ENCODE peak calls at places on chromosomes 1 and 21, in six cellular contexts. One of them, this sample, is unnamed.

GRCh38 chr21:43303240-43304178 is 123.4 kb downstream of the SIK1 start:
- DNase-seq in iris pigment epithelial cell: no peak
- DNase-seq in MV-4-11: no peak
- DNase-seq in KG1: no peak
- DNase-seq in immature natural killer cell: no peak
- DNase-seq in activated effector memory CD4-positive, alpha-beta T cell treated with Interleukin-2 at 50 U/mL for 16 hours: no peak
- DNase-seq in this sample: no peak

GRCh38 chr1:202316186-202316585 is 25.6 kb downstream of the UBE2T start:
- DNase-seq in MV-4-11: no peak
- DNase-seq in KG1: no peak
- DNase-seq in immature natural killer cell: no peak
- DNase-seq in iris pigment epithelial cell: no peak
- DNase-seq in activated effector memory CD4-positive, alpha-beta T cell treated with Interleukin-2 at 50 U/mL for 16 hours: no peak
- DNase-seq in this sample: no peak

GRCh38 chr1:6234502-6235295 is 1.1 kb downstream of the ICMT start:
- DNase-seq in activated effector memory CD4-positive, alpha-beta T cell treated with Interleukin-2 at 50 U/mL for 16 hours: no peak
- DNase-seq in MV-4-11: no peak
- DNase-seq in immature natural killer cell: no peak
- DNase-seq in iris pigment epithelial cell: peak; percentile 43
- DNase-seq in KG1: no peak
- DNase-seq in this sample: no peak

GRCh38 chr1:171441278-171441677 is 44.1 kb upstream of the PRRC2C start:
- DNase-seq in KG1: no peak
- DNase-seq in immature natural killer cell: no peak
- DNase-seq in iris pigment epithelial cell: peak; percentile 87
- DNase-seq in MV-4-11: no peak
- DNase-seq in activated effector memory CD4-positive, alpha-beta T cell treated with Interleukin-2 at 50 U/mL for 16 hours: no peak
- DNase-seq in this sample: no peak

GRCh38 chr1:110384581-110385321 is 6.1 kb downstream of the SLC16A4 start:
- DNase-seq in activated effector memory CD4-positive, alpha-beta T cell treated with Interleukin-2 at 50 U/mL for 16 hours: no peak
- DNase-seq in iris pigment epithelial cell: no peak
- DNase-seq in KG1: no peak
- DNase-seq in MV-4-11: peak; percentile 5
- DNase-seq in immature natural killer cell: no peak
- DNase-seq in this sample: no peak

GRCh38 chr1:64754166-64754565 is 9.3 kb downstream of the RAVER2 start:
- DNase-seq in MV-4-11: no peak
- DNase-seq in KG1: no peak
- DNase-seq in iris pigment epithelial cell: no peak
- DNase-seq in immature natural killer cell: no peak
- DNase-seq in activated effector memory CD4-positive, alpha-beta T cell treated with Interleukin-2 at 50 U/mL for 16 hours: no peak
- DNase-seq in this sample: no peak

GRCh38 chr21:37993071-37993470 is 76.8 kb upstream of the KCNJ6 start:
- DNase-seq in MV-4-11: no peak
- DNase-seq in iris pigment epithelial cell: no peak
- DNase-seq in immature natural killer cell: no peak
- DNase-seq in activated effector memory CD4-positive, alpha-beta T cell treated with Interleukin-2 at 50 U/mL for 16 hours: no peak
- DNase-seq in KG1: no peak
- DNase-seq in this sample: no peak

GRCh38 chr1:89201489-89201794 is 2.7 kb upstream of the GBP4 start:
- DNase-seq in MV-4-11: no peak
- DNase-seq in immature natural killer cell: no peak
- DNase-seq in activated effector memory CD4-positive, alpha-beta T cell treated with Interleukin-2 at 50 U/mL for 16 hours: no peak
- DNase-seq in KG1: no peak
- DNase-seq in iris pigment epithelial cell: no peak
- DNase-seq in this sample: no peak

GRCh38 chr1:172990598-172991215 is 60.0 kb downstream of the TNFSF18 start:
- DNase-seq in activated effector memory CD4-positive, alpha-beta T cell treated with Interleukin-2 at 50 U/mL for 16 hours: no peak
- DNase-seq in iris pigment epithelial cell: peak; percentile 90
- DNase-seq in KG1: no peak
- DNase-seq in immature natural killer cell: no peak
- DNase-seq in MV-4-11: no peak
- DNase-seq in this sample: no peak

GRCh38 chr1:9267352-9267686 is 25.4 kb upstream of the SPSB1 start:
- DNase-seq in iris pigment epithelial cell: no peak
- DNase-seq in immature natural killer cell: no peak
- DNase-seq in activated effector memory CD4-positive, alpha-beta T cell treated with Interleukin-2 at 50 U/mL for 16 hours: no peak
- DNase-seq in MV-4-11: no peak
- DNase-seq in KG1: no peak
- DNase-seq in this sample: no peak

GRCh38 chr1:27435566-27436203 is 43.3 kb downstream of the GPR3 start:
- DNase-seq in activated effector memory CD4-positive, alpha-beta T cell treated with Interleukin-2 at 50 U/mL for 16 hours: no peak
- DNase-seq in MV-4-11: peak; percentile 98
- DNase-seq in immature natural killer cell: no peak
- DNase-seq in iris pigment epithelial cell: no peak
- DNase-seq in KG1: peak; percentile 49
- DNase-seq in this sample: no peak

GRCh38 chr1:25167269-25168192 is 64.8 kb downstream of the SYF2 start:
- DNase-seq in iris pigment epithelial cell: no peak
- DNase-seq in activated effector memory CD4-positive, alpha-beta T cell treated with Interleukin-2 at 50 U/mL for 16 hours: no peak
- DNase-seq in MV-4-11: no peak
- DNase-seq in immature natural killer cell: no peak
- DNase-seq in KG1: no peak
- DNase-seq in this sample: no peak

GRCh38 chr21:46459356-46460112 is 843 bp downstream of the DIP2A start:
- DNase-seq in activated effector memory CD4-positive, alpha-beta T cell treated with Interleukin-2 at 50 U/mL for 16 hours: peak; percentile 2
- DNase-seq in MV-4-11: peak; percentile 21
- DNase-seq in iris pigment epithelial cell: peak; percentile 58
- DNase-seq in KG1: no peak
- DNase-seq in immature natural killer cell: no peak
- DNase-seq in this sample: no peak

GRCh38 chr1:240492832-240493440 is 119.0 kb downstream of the GREM2 start:
- DNase-seq in MV-4-11: no peak
- DNase-seq in activated effector memory CD4-positive, alpha-beta T cell treated with Interleukin-2 at 50 U/mL for 16 hours: peak; percentile 4
- DNase-seq in iris pigment epithelial cell: peak; percentile 75
- DNase-seq in immature natural killer cell: peak; percentile 66
- DNase-seq in KG1: peak; percentile 7
- DNase-seq in this sample: peak; percentile 19

GRCh38 chr1:183164963-183165362 is 21.1 kb upstream of the LAMC2 start:
- DNase-seq in MV-4-11: no peak
- DNase-seq in KG1: no peak
- DNase-seq in immature natural killer cell: no peak
- DNase-seq in iris pigment epithelial cell: no peak
- DNase-seq in activated effector memory CD4-positive, alpha-beta T cell treated with Interleukin-2 at 50 U/mL for 16 hours: no peak
- DNase-seq in this sample: no peak

GRCh38 chr1:81978945-81979344 is 178.2 kb downstream of the ADGRL2 start:
- DNase-seq in iris pigment epithelial cell: peak; percentile 5
- DNase-seq in KG1: no peak
- DNase-seq in immature natural killer cell: no peak
- DNase-seq in activated effector memory CD4-positive, alpha-beta T cell treated with Interleukin-2 at 50 U/mL for 16 hours: no peak
- DNase-seq in MV-4-11: no peak
- DNase-seq in this sample: no peak

GRCh38 chr21:25750085-25750484 is 15.3 kb downstream of the GABPA start:
- DNase-seq in iris pigment epithelial cell: no peak
- DNase-seq in immature natural killer cell: peak; percentile 7
- DNase-seq in MV-4-11: peak; percentile 77
- DNase-seq in KG1: no peak
- DNase-seq in activated effector memory CD4-positive, alpha-beta T cell treated with Interleukin-2 at 50 U/mL for 16 hours: no peak
- DNase-seq in this sample: no peak

GRCh38 chr1:233087001-233087881 is 136.8 kb downstream of the NTPCR start:
- DNase-seq in MV-4-11: peak; percentile 39
- DNase-seq in KG1: no peak
- DNase-seq in iris pigment epithelial cell: no peak
- DNase-seq in immature natural killer cell: no peak
- DNase-seq in activated effector memory CD4-positive, alpha-beta T cell treated with Interleukin-2 at 50 U/mL for 16 hours: no peak
- DNase-seq in this sample: no peak

GRCh38 chr1:8419172-8419571 is 101.3 kb downstream of the SLC45A1 start:
- DNase-seq in iris pigment epithelial cell: peak; percentile 75
- DNase-seq in immature natural killer cell: no peak
- DNase-seq in KG1: no peak
- DNase-seq in MV-4-11: peak; percentile 19
- DNase-seq in activated effector memory CD4-positive, alpha-beta T cell treated with Interleukin-2 at 50 U/mL for 16 hours: no peak
- DNase-seq in this sample: no peak

GRCh38 chr1:36834586-36834985 is 199.7 kb downstream of the GRIK3 start:
- DNase-seq in MV-4-11: no peak
- DNase-seq in iris pigment epithelial cell: no peak
- DNase-seq in activated effector memory CD4-positive, alpha-beta T cell treated with Interleukin-2 at 50 U/mL for 16 hours: no peak
- DNase-seq in immature natural killer cell: no peak
- DNase-seq in KG1: no peak
- DNase-seq in this sample: no peak

GRCh38 chr1:14539953-14540563 is 58.4 kb upstream of the KAZN start:
- DNase-seq in iris pigment epithelial cell: no peak
- DNase-seq in KG1: no peak
- DNase-seq in immature natural killer cell: no peak
- DNase-seq in MV-4-11: no peak
- DNase-seq in activated effector memory CD4-positive, alpha-beta T cell treated with Interleukin-2 at 50 U/mL for 16 hours: no peak
- DNase-seq in this sample: no peak

GRCh38 chr1:204127597-204128242 is 24.1 kb downstream of the ETNK2 start:
- DNase-seq in activated effector memory CD4-positive, alpha-beta T cell treated with Interleukin-2 at 50 U/mL for 16 hours: no peak
- DNase-seq in iris pigment epithelial cell: peak; percentile 81
- DNase-seq in KG1: peak; percentile 18
- DNase-seq in immature natural killer cell: no peak
- DNase-seq in MV-4-11: peak; percentile 29
- DNase-seq in this sample: no peak

GRCh38 chr1:88075813-88076212 is 608.3 kb upstream of the PKN2 start:
- DNase-seq in KG1: no peak
- DNase-seq in iris pigment epithelial cell: no peak
- DNase-seq in activated effector memory CD4-positive, alpha-beta T cell treated with Interleukin-2 at 50 U/mL for 16 hours: no peak
- DNase-seq in immature natural killer cell: no peak
- DNase-seq in MV-4-11: peak; percentile 10
- DNase-seq in this sample: no peak

GRCh38 chr21:39314155-39315027 is 959 bp upstream of the BRWD1 start:
- DNase-seq in iris pigment epithelial cell: peak; percentile 76
- DNase-seq in immature natural killer cell: no peak
- DNase-seq in MV-4-11: peak; percentile 44
- DNase-seq in KG1: peak; percentile 39
- DNase-seq in activated effector memory CD4-positive, alpha-beta T cell treated with Interleukin-2 at 50 U/mL for 16 hours: no peak
- DNase-seq in this sample: peak; percentile 31

This sample was measured in T-helper 17 cell.